ENCODE peak calls at places on chromosomes 4 and X, in eight cellular contexts. D is IMR-90; K is T follicular helper cell; B is NCI-H345; I is SK-N-SH; O is WTC11; C is CD8-positive, alpha-beta memory T cell; U is activated CD4-positive, alpha-beta T cell treated with anti-CD3 and anti-CD28 coated beads, Interleukin-2, amount 50 U/mL, for 24 hours. W is an unnamed sample.
A peak's percentile ranks its signal among the peaks of the same experiment; 100 is the strongest.

GRCh38 chr4:140257461-140258305 is 103.7 kb upstream of the MAML3 start:
- DNase-seq in I (no peak), K (no peak), C (no peak), D (peak; percentile 72), U (no peak), B (no peak), O (no peak), W (no peak)

GRCh38 chr4:77788990-77789389 is 30.2 kb downstream of the CNOT6L start:
- DNase-seq in U (no peak), I (no peak), O (no peak), K (no peak), B (no peak), C (no peak), D (no peak), W (no peak)

GRCh38 chr4:168451744-168452394 is 28.4 kb downstream of the DDX60L start:
- DNase-seq in B (no peak), K (no peak), U (no peak), C (no peak), O (no peak), D (peak; percentile 71), I (no peak), W (no peak)

GRCh38 chr4:185412412-185412811 is 13.4 kb downstream of the UFSP2 start:
- DNase-seq in O (no peak), B (no peak), K (no peak), D (peak; percentile 10), C (no peak), U (no peak), I (no peak), W (no peak)

GRCh38 chrX:107541244-107541643 is 87.1 kb upstream of the PRPS1 start:
- DNase-seq in U (no peak), K (no peak), B (no peak), C (no peak), I (no peak), D (peak; percentile 52), O (no peak), W (no peak)

GRCh38 chr4:183659919-183660318 is 826 bp downstream of the TRAPPC11 start:
- DNase-seq in O (no peak), U (no peak), K (no peak), I (peak; percentile 22), B (no peak), D (peak; percentile 7), C (no peak), W (no peak)

GRCh38 chrX:51182545-51182944 is 150.1 kb upstream of the NUDT10 start:
- DNase-seq in B (no peak), O (peak; percentile 16), D (no peak), C (no peak), K (no peak), I (peak; percentile 1), U (no peak), W (peak; percentile 47)

GRCh38 chr4:93731448-93731847 is 97.1 kb upstream of the ATOH1 start:
- DNase-seq in K (no peak), O (no peak), U (no peak), I (peak; percentile 7), D (peak; percentile 9), C (no peak), B (no peak), W (peak; percentile 19)

GRCh38 chrX:68832101-68832416 is 3.2 kb downstream of the EFNB1 start:
- DNase-seq in O (no peak), C (no peak), D (peak; percentile 83), U (no peak), K (no peak), B (no peak), I (peak; percentile 58), W (peak; percentile 24)

GRCh38 chr4:169621754-169622481 is 1.5 kb downstream of the CLCN3 start:
- DNase-seq in I (peak; percentile 22), D (peak; percentile 90), C (peak; percentile 64), B (no peak), K (peak; percentile 14), O (no peak), U (no peak), W (no peak)

GRCh38 chrX:24647257-24648058 is at the start of gene PCYT1B:
- DNase-seq in I (peak; percentile 74), D (peak; percentile 49), U (peak; percentile 6), K (peak; percentile 47), C (peak; percentile 65), O (peak; percentile 81), B (peak; percentile 90), W (peak; percentile 92)

GRCh38 chr4:60296381-60296780 is 903.7 kb upstream of the ADGRL3 start:
- DNase-seq in U (no peak), I (no peak), D (no peak), K (no peak), B (no peak), C (no peak), O (no peak), W (no peak)

GRCh38 chrX:153184787-153185186 is 5.7 kb downstream of the MAGEA1 start:
- DNase-seq in B (no peak), D (no peak), K (no peak), O (no peak), U (no peak), C (no peak), I (no peak), W (no peak)

GRCh38 chrX:82816572-82816971 is 691.5 kb upstream of the POU3F4 start:
- DNase-seq in I (no peak), U (no peak), D (no peak), B (no peak), C (no peak), O (no peak), K (no peak), W (no peak)

GRCh38 chr4:925771-926500 is 6.2 kb downstream of the GAK start:
- DNase-seq in C (no peak), U (no peak), K (no peak), B (no peak), O (no peak), I (peak; percentile 6), D (no peak), W (no peak)

GRCh38 chr4:159725571-159725970 is 622.7 kb downstream of the RAPGEF2 start:
- DNase-seq in K (no peak), B (no peak), U (no peak), C (no peak), O (no peak), D (no peak), I (no peak), W (no peak)

GRCh38 chr4:16449381-16449780 is 223.1 kb upstream of the TAPT1 start:
- DNase-seq in D (no peak), C (no peak), U (no peak), O (no peak), B (no peak), I (no peak), K (no peak), W (no peak)

GRCh38 chr4:121448231-121448630 is 67.4 kb upstream of the QRFPR start:
- DNase-seq in D (no peak), I (no peak), B (no peak), O (no peak), U (no peak), K (no peak), C (no peak), W (no peak)

GRCh38 chrX:150898343-150899190 is at the start of gene CD99L2:
- DNase-seq in O (peak; percentile 87), B (peak; percentile 89), U (peak; percentile 70), C (peak; percentile 92), K (peak; percentile 84), I (peak; percentile 94), D (peak; percentile 78), W (peak; percentile 83)